ENCODE peak calls at places on chromosome 1, in four cellular contexts. One of them, this sample, is unnamed.

GRCh38 chr1:31848381-31848897 is 32.6 kb upstream of the SPOCD1 start:
- DNase-seq in GM04503: no peak
- DNase-seq in T-cell: peak; percentile 67
- DNase-seq in endothelial cell: no peak
- DNase-seq in this sample: no peak

GRCh38 chr1:111565079-111565478 is 54.5 kb upstream of the RAP1A start:
- DNase-seq in GM04503: peak; percentile 72
- DNase-seq in T-cell: no peak
- DNase-seq in endothelial cell: no peak
- DNase-seq in this sample: peak; percentile 95

GRCh38 chr1:57858740-57859139 is 434.9 kb upstream of the DAB1 start:
- DNase-seq in GM04503: no peak
- DNase-seq in T-cell: no peak
- DNase-seq in endothelial cell: no peak
- DNase-seq in this sample: no peak

GRCh38 chr1:15835205-15835740 is 12.2 kb upstream of the SPEN start:
- DNase-seq in GM04503: no peak
- DNase-seq in T-cell: no peak
- DNase-seq in endothelial cell: no peak
- DNase-seq in this sample: no peak

GRCh38 chr1:18263547-18264130 is 156.0 kb downstream of the IGSF21 start:
- DNase-seq in GM04503: no peak
- DNase-seq in T-cell: no peak
- DNase-seq in endothelial cell: no peak
- DNase-seq in this sample: no peak

GRCh38 chr1:1178794-1179331 is 5.2 kb downstream of the TTLL10 start:
- DNase-seq in GM04503: no peak
- DNase-seq in T-cell: no peak
- DNase-seq in endothelial cell: peak; percentile 3
- DNase-seq in this sample: no peak

GRCh38 chr1:18256318-18257235 is 149.0 kb downstream of the IGSF21 start:
- DNase-seq in GM04503: no peak
- DNase-seq in T-cell: peak; percentile 3
- DNase-seq in endothelial cell: peak; percentile 91
- DNase-seq in this sample: no peak

GRCh38 chr1:219405531-219406331 is 207.2 kb downstream of the ZC3H11B start:
- DNase-seq in GM04503: no peak
- DNase-seq in T-cell: no peak
- DNase-seq in endothelial cell: no peak
- DNase-seq in this sample: no peak

GRCh38 chr1:64884261-64885040 is 81.9 kb downstream of the JAK1 start:
- DNase-seq in GM04503: no peak
- DNase-seq in T-cell: no peak
- DNase-seq in endothelial cell: no peak
- DNase-seq in this sample: no peak

GRCh38 chr1:23167353-23168078 is 1.1 kb downstream of the LUZP1 start:
- DNase-seq in GM04503: no peak
- DNase-seq in T-cell: peak; percentile 30
- DNase-seq in endothelial cell: peak; percentile 45
- DNase-seq in this sample: peak; percentile 47

GRCh38 chr1:184914149-184914548 is 60.2 kb downstream of the NIBAN1 start:
- DNase-seq in GM04503: no peak
- DNase-seq in T-cell: no peak
- DNase-seq in endothelial cell: no peak
- DNase-seq in this sample: no peak